ENCODE peak calls at places on chromosomes 6 and 20, in seven cellular contexts. One of them, this sample, is unnamed.

GRCh38 chr20:40294175-40294574 is 394.9 kb downstream of the MAFB start:
- DNase-seq in ascending aorta: no peak
- DNase-seq in endodermal cell: no peak
- DNase-seq in GM12864: no peak
- DNase-seq in colonic mucosa: no peak
- DNase-seq in PC-3: no peak
- DNase-seq in osteoblast: no peak
- DNase-seq in this sample: no peak

GRCh38 chr6:148608211-148608951 is 138.4 kb upstream of the UST start:
- DNase-seq in osteoblast: no peak
- DNase-seq in colonic mucosa: no peak
- DNase-seq in ascending aorta: no peak
- DNase-seq in endodermal cell: no peak
- DNase-seq in PC-3: peak; percentile 42
- DNase-seq in GM12864: no peak
- DNase-seq in this sample: no peak

GRCh38 chr6:2523061-2523460 is 227.7 kb downstream of the MYLK4 start:
- DNase-seq in osteoblast: no peak
- DNase-seq in GM12864: no peak
- DNase-seq in ascending aorta: no peak
- DNase-seq in endodermal cell: no peak
- DNase-seq in PC-3: no peak
- DNase-seq in colonic mucosa: no peak
- DNase-seq in this sample: no peak

GRCh38 chr6:138588805-138589434 is 89.6 kb upstream of the NHSL1 start:
- DNase-seq in GM12864: peak; percentile 44
- DNase-seq in ascending aorta: no peak
- DNase-seq in colonic mucosa: peak; percentile 70
- DNase-seq in PC-3: peak; percentile 69
- DNase-seq in endodermal cell: peak; percentile 87
- DNase-seq in osteoblast: peak; percentile 83
- DNase-seq in this sample: peak; percentile 70

GRCh38 chr6:28589234-28589951 is 63.7 kb downstream of the GPX5 start:
- DNase-seq in GM12864: peak; percentile 65
- DNase-seq in PC-3: peak; percentile 23
- DNase-seq in ascending aorta: no peak
- DNase-seq in osteoblast: peak; percentile 81
- DNase-seq in endodermal cell: peak; percentile 95
- DNase-seq in colonic mucosa: peak; percentile 73
- DNase-seq in this sample: peak; percentile 54

GRCh38 chr6:75893058-75893775 is 144.2 kb downstream of the MYO6 start:
- DNase-seq in osteoblast: peak; percentile 79
- DNase-seq in PC-3: peak; percentile 78
- DNase-seq in GM12864: peak; percentile 16
- DNase-seq in colonic mucosa: no peak
- DNase-seq in ascending aorta: no peak
- DNase-seq in endodermal cell: no peak
- DNase-seq in this sample: peak; percentile 31

GRCh38 chr20:30484009-30484748 is 773.3 kb upstream of the DEFB115 start:
- DNase-seq in endodermal cell: peak; percentile 17
- DNase-seq in osteoblast: peak; percentile 29
- DNase-seq in ascending aorta: no peak
- DNase-seq in GM12864: no peak
- DNase-seq in PC-3: no peak
- DNase-seq in colonic mucosa: no peak
- DNase-seq in this sample: peak; percentile 5

GRCh38 chr6:127768223-127768622 is 132.6 kb downstream of the THEMIS start:
- DNase-seq in PC-3: no peak
- DNase-seq in endodermal cell: no peak
- DNase-seq in GM12864: no peak
- DNase-seq in ascending aorta: no peak
- DNase-seq in colonic mucosa: no peak
- DNase-seq in osteoblast: no peak
- DNase-seq in this sample: no peak

GRCh38 chr6:37515712-37516075 is 16.0 kb upstream of the CCDC167 start:
- DNase-seq in GM12864: no peak
- DNase-seq in PC-3: no peak
- DNase-seq in osteoblast: peak; percentile 21
- DNase-seq in ascending aorta: no peak
- DNase-seq in endodermal cell: no peak
- DNase-seq in colonic mucosa: no peak
- DNase-seq in this sample: no peak

GRCh38 chr6:1579096-1579495 is 30.6 kb upstream of the FOXC1 start:
- DNase-seq in osteoblast: peak; percentile 77
- DNase-seq in colonic mucosa: no peak
- DNase-seq in PC-3: no peak
- DNase-seq in ascending aorta: no peak
- DNase-seq in endodermal cell: no peak
- DNase-seq in GM12864: no peak
- DNase-seq in this sample: no peak

GRCh38 chr6:157461000-157461915 is 80.3 kb downstream of the ZDHHC14 start:
- DNase-seq in ascending aorta: no peak
- DNase-seq in colonic mucosa: no peak
- DNase-seq in osteoblast: peak; percentile 80
- DNase-seq in endodermal cell: peak; percentile 82
- DNase-seq in PC-3: no peak
- DNase-seq in GM12864: peak; percentile 63
- DNase-seq in this sample: peak; percentile 74
- TF ChIP-seq CTCF in ascending aorta: no peak
- TF ChIP-seq CTCF in colonic mucosa: no peak
- TF ChIP-seq CTCF in osteoblast: no peak
- TF ChIP-seq CTCF in endodermal cell: peak; percentile 74
- TF ChIP-seq CTCF in PC-3: no peak
- TF ChIP-seq CTCF in GM12864: peak; percentile 65
- TF ChIP-seq CTCF in this sample: no peak

DNA sequence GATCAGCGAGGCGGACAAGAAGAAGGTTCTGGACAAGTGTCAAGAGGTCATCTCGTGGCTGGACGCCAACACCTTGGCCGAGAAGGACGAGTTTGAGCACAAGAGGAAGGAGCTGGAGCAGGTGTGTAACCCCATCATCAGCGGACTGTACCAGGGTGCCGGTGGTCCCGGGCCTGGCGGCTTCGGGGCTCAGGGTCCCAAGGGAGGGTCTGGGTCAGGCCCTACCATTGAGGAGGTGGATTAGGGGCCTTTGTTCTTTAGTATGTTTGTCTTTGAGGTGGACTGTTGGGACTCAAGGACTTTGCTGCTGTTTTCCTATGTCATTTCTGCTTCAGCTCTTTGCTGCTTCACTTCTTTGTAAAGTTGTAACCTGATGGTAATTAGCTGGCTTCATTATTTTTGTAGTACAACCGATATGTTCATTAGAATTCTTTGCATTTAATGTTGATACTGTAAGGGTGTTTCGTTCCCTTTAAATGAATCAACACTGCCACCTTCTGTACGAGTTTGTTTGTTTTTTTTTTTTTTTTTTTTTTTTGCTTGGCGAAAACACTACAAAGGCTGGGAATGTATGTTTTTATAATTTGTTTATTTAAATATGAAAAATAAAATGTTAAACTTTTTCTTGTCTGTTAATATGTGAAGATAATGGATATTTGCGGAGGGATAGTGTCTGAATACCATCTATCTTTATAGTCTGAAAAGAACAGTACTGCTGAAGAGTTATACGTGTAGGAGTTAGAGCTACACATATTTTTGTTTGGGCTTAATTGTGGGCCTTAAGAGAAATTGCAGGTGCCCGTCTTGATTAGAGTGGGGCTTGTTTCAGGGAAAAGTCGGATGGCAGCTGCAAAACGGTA is 2.3 kb downstream of the HSPA1B start:
- DNase-seq in endodermal cell: no peak
- DNase-seq in GM12864: no peak
- DNase-seq in ascending aorta: no peak
- DNase-seq in PC-3: peak; percentile 65
- DNase-seq in colonic mucosa: peak; percentile 42
- DNase-seq in osteoblast: peak; percentile 88
- DNase-seq in this sample: no peak
- TF ChIP-seq CTCF in endodermal cell: peak; percentile 77
- TF ChIP-seq CTCF in GM12864: peak; percentile 12
- TF ChIP-seq CTCF in ascending aorta: peak; percentile 22
- TF ChIP-seq CTCF in PC-3: peak; percentile 59
- TF ChIP-seq CTCF in colonic mucosa: peak; percentile 33
- TF ChIP-seq CTCF in osteoblast: peak; percentile 44
- TF ChIP-seq CTCF in this sample: no peak

DNA sequence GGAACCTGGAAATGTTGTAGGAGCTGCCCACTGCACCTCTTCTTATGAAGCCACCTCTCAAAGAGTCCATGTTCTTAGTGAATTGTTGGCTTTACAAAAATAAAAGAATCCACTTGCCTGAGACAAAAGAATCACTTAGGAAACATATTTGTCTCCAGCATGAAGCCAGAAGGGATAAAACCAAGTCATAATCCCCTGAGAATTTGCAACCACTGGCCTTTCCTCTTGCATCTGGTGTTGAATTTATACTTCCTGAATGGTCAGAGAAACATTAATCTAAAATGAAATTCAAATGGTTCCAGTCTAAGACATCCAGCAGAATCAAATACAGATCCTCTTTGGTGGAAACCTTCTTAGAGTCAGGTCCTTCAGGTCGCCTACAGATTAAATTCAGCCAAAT is 192.5 kb upstream of the ECI2 start:
- DNase-seq in endodermal cell: no peak
- DNase-seq in colonic mucosa: no peak
- DNase-seq in ascending aorta: no peak
- DNase-seq in GM12864: no peak
- DNase-seq in osteoblast: no peak
- DNase-seq in PC-3: no peak
- DNase-seq in this sample: no peak
- TF ChIP-seq CTCF in endodermal cell: no peak
- TF ChIP-seq CTCF in colonic mucosa: no peak
- TF ChIP-seq CTCF in ascending aorta: no peak
- TF ChIP-seq CTCF in GM12864: no peak
- TF ChIP-seq CTCF in osteoblast: no peak
- TF ChIP-seq CTCF in PC-3: no peak
- TF ChIP-seq CTCF in this sample: no peak

GRCh38 chr20:23526850-23527249 is 35.9 kb downstream of the CST8 start:
- DNase-seq in colonic mucosa: no peak
- DNase-seq in ascending aorta: no peak
- DNase-seq in PC-3: no peak
- DNase-seq in endodermal cell: no peak
- DNase-seq in osteoblast: no peak
- DNase-seq in GM12864: no peak
- DNase-seq in this sample: no peak
- TF ChIP-seq CTCF in colonic mucosa: no peak
- TF ChIP-seq CTCF in ascending aorta: no peak
- TF ChIP-seq CTCF in PC-3: no peak
- TF ChIP-seq CTCF in endodermal cell: peak; percentile 50
- TF ChIP-seq CTCF in osteoblast: no peak
- TF ChIP-seq CTCF in GM12864: peak; percentile 5
- TF ChIP-seq CTCF in this sample: no peak

This sample was measured in GM20000.